ENCODE peak calls at places on chromosome X, in ten cellular contexts. X is activated CD4-positive, alpha-beta T cell treated with anti-CD3 and anti-CD28 coated beads, Interleukin-2, amount 10 ng/mL, durations not matched to agents 7 days and 5 days; O is amygdala; Y is T-cell; S is glutamatergic neuron; C is naive thymus-derived CD8-positive, alpha-beta T cell; N is KG1; A is stimulated activated naive CD4-positive, alpha-beta T cell; W is H4; M is NCI-H1092 treated with DMSO at 0.1 percent for 48 hours. P is an unnamed sample.

GRCh38 chrX:7263961-7264360 is 116.0 kb upstream of the PUDP start:
- DNase-seq in C (no peak), Y (no peak), M (no peak), A (no peak), N (no peak), S (no peak), X (no peak), O (no peak), W (no peak), P (no peak)

GRCh38 chrX:45505214-45505613 is 304.5 kb upstream of the DIPK2B start:
- DNase-seq in N (no peak), X (no peak), S (no peak), C (no peak), M (no peak), Y (no peak), O (no peak), W (peak; percentile 54), A (no peak), P (no peak)

GRCh38 chrX:2507904-2508630 is 7.3 kb upstream of the DHRSX start:
- DNase-seq in C (no peak), W (no peak), S (no peak), Y (no peak), M (no peak), N (no peak), A (no peak), X (no peak), O (no peak), P (peak; percentile 14)

GRCh38 chrX:71846429-71846828 is 64.2 kb upstream of the NHSL2 start:
- DNase-seq in M (no peak), C (no peak), S (no peak), X (no peak), O (no peak), A (no peak), N (no peak), Y (no peak), W (peak; percentile 63), P (no peak)

GRCh38 chrX:91137881-91138280 is 296.8 kb upstream of the PABPC5 start:
- DNase-seq in X (no peak), M (no peak), C (no peak), A (no peak), Y (no peak), S (no peak), N (no peak), O (no peak), W (no peak), P (peak; percentile 4)

GRCh38 chrX:38973327-38973726 is 172.1 kb downstream of the MID1IP1 start:
- DNase-seq in A (no peak), X (no peak), M (no peak), C (no peak), N (no peak), S (peak; percentile 14), W (no peak), Y (no peak), O (no peak), P (no peak)

GRCh38 chrX:155086202-155086840 is 15.0 kb downstream of the BRCC3 start:
- DNase-seq in A (no peak), W (peak; percentile 21), Y (peak; percentile 23), S (peak; percentile 38), C (peak; percentile 22), O (no peak), N (no peak), X (peak; percentile 39), M (no peak), P (peak; percentile 32)

GRCh38 chrX:136260801-136261200 is 9.6 kb upstream of the MAP7D3 start:
- DNase-seq in N (no peak), W (peak; percentile 12), Y (no peak), S (no peak), X (no peak), C (no peak), A (no peak), M (no peak), O (no peak), P (no peak)

GRCh38 chrX:94178145-94178790 is 504.3 kb downstream of the FAM133A start:
- DNase-seq in S (no peak), C (no peak), W (peak; percentile 74), M (no peak), Y (no peak), X (no peak), O (no peak), A (no peak), N (no peak), P (no peak)

GRCh38 chrX:130034178-130034577 is 51.7 kb downstream of the BCORL1 start:
- DNase-seq in S (no peak), W (no peak), C (no peak), Y (no peak), M (no peak), O (no peak), A (no peak), X (no peak), N (no peak), P (no peak)

GRCh38 chrX:150983526-150984163 is 510 bp downstream of the HMGB3 start:
- DNase-seq in M (no peak), N (no peak), S (peak; percentile 16), C (no peak), X (peak; percentile 5), Y (no peak), A (no peak), O (no peak), W (no peak), P (peak; percentile 21)

GRCh38 chrX:130159776-130160175 is 5.9 kb downstream of the AIFM1 start:
- DNase-seq in W (no peak), O (no peak), A (no peak), C (no peak), Y (no peak), X (no peak), M (no peak), N (no peak), S (no peak), P (no peak)

GRCh38 chrX:38817004-38817703 is 15.9 kb downstream of the MID1IP1 start:
- DNase-seq in A (no peak), Y (no peak), M (no peak), C (no peak), O (no peak), S (no peak), W (peak; percentile 66), N (no peak), X (peak; percentile 18), P (peak; percentile 3)

GRCh38 chrX:30880058-30880457 is 9.0 kb downstream of the TAB3 start:
- DNase-seq in O (no peak), M (no peak), A (no peak), Y (no peak), W (no peak), S (no peak), X (no peak), C (no peak), N (no peak), P (no peak)

GRCh38 chrX:66050140-66050569 is 10.3 kb upstream of the VSIG4 start:
- DNase-seq in O (peak; percentile 45), C (no peak), W (no peak), Y (no peak), M (no peak), N (no peak), A (no peak), S (no peak), X (no peak), P (no peak)

GRCh38 chrX:39176105-39176504 is 374.8 kb downstream of the MID1IP1 start:
- DNase-seq in A (no peak), W (no peak), Y (no peak), X (no peak), M (no peak), O (no peak), N (no peak), C (no peak), S (no peak), P (no peak)

GRCh38 chrX:65679071-65679540 is 11.7 kb downstream of the MSN start:
- DNase-seq in O (no peak), W (no peak), C (no peak), A (no peak), S (no peak), X (no peak), Y (no peak), M (no peak), N (no peak), P (no peak)

GRCh38 chrX:150446151-150446550 is 83.0 kb downstream of the MAMLD1 start:
- DNase-seq in A (no peak), N (no peak), C (no peak), W (no peak), O (no peak), Y (no peak), S (no peak), X (no peak), M (no peak), P (no peak)

GRCh38 chrX:14027031-14027430 is 2.7 kb downstream of the GEMIN8 start:
- DNase-seq in S (no peak), N (no peak), M (peak; percentile 39), X (peak; percentile 18), A (peak; percentile 11), W (no peak), C (no peak), O (peak; percentile 64), Y (peak; percentile 23), P (no peak)

GRCh38 chrX:8749697-8750096 is 17.8 kb upstream of the ANOS1 start:
- DNase-seq in Y (no peak), C (no peak), A (no peak), W (no peak), N (no peak), S (no peak), M (no peak), X (no peak), O (no peak), P (no peak)

GRCh38 chrX:80808854-80809493 is 703 bp downstream of the BRWD3 start:
- DNase-seq in M (peak; percentile 56), O (no peak), S (peak; percentile 16), N (no peak), W (no peak), C (peak; percentile 23), A (peak; percentile 54), Y (peak; percentile 13), X (peak; percentile 27), P (peak; percentile 10)

P was measured in nephron progenitor cell.